ENCODE peak calls at places on chromosome 5, in nine cellular contexts. K is endothelial cell; C is right lobe of liver; Q is CD8-positive, alpha-beta T cell; E is fibroblast of mammary gland; J is neural crest cell; S is A549; A is WTC11; H is CD4-positive, alpha-beta T cell. U is an unnamed sample.

GRCh38 chr5:71637133-71637532 is 50.0 kb downstream of the MCCC2 start:
- DNase-seq in K (no peak), C (no peak), Q (no peak), E (no peak), J (no peak), S (no peak), A (no peak), H (no peak), U (no peak)

GRCh38 chr5:168163966-168164365 is 127.5 kb upstream of the WWC1 start:
- DNase-seq in K (no peak), C (no peak), Q (no peak), E (no peak), J (no peak), S (no peak), A (no peak), H (no peak), U (no peak)

GRCh38 chr5:144088211-144088965 is 82.1 kb downstream of the YIPF5 start:
- DNase-seq in K (no peak), C (no peak), Q (no peak), E (no peak), J (no peak), S (no peak), A (no peak), H (no peak), U (no peak)

GRCh38 chr5:134905246-134905996 is 490 bp downstream of the PCBD2 start:
- DNase-seq in K (no peak), C (no peak), Q (peak), E (peak), J (no peak), S (peak), A (no peak), H (peak), U (no peak)

GRCh38 chr5:94901071-94901979 is 282.9 kb downstream of the SLF1 start:
- DNase-seq in K (no peak), C (no peak), Q (no peak), E (peak), J (no peak), S (no peak), A (no peak), H (no peak), U (no peak)

GRCh38 chr5:159178978-159179377 is 30.4 kb downstream of the RNF145 start:
- DNase-seq in K (no peak), C (no peak), Q (peak), E (peak), J (no peak), S (peak), A (no peak), H (no peak), U (no peak)

GRCh38 chr5:97182571-97183099 is 412 bp downstream of the RIOK2 start:
- DNase-seq in K (no peak), C (no peak), Q (peak), E (peak), J (no peak), S (no peak), A (no peak), H (no peak), U (no peak)

GRCh38 chr5:126544087-126544740 is 50.8 kb downstream of the ALDH7A1 start:
- DNase-seq in K (peak), C (no peak), Q (peak), E (peak), J (peak), S (peak), A (peak), H (peak), U (no peak)

GRCh38 chr5:149603210-149603609 is 21.9 kb downstream of the ARHGEF37 start:
- DNase-seq in K (no peak), C (no peak), Q (no peak), E (no peak), J (no peak), S (no peak), A (no peak), H (no peak), U (no peak)

GRCh38 chr5:852018-852417 is 1.2 kb upstream of the ZDHHC11 start:
- DNase-seq in K (no peak), C (no peak), Q (no peak), E (no peak), J (no peak), S (no peak), A (no peak), H (no peak), U (peak)

GRCh38 chr5:1808466-1808865 is 7.3 kb downstream of the NDUFS6 start:
- DNase-seq in K (no peak), C (no peak), Q (no peak), E (peak), J (no peak), S (no peak), A (no peak), H (no peak), U (no peak)

GRCh38 chr5:143262393-143263174 is 140.9 kb downstream of the NR3C1 start:
- DNase-seq in K (no peak), C (no peak), Q (no peak), E (peak), J (no peak), S (no peak), A (no peak), H (no peak), U (no peak)

GRCh38 chr5:119343766-119344165 is 12.1 kb upstream of the TNFAIP8 start:
- DNase-seq in K (no peak), C (no peak), Q (peak), E (peak), J (no peak), S (no peak), A (no peak), H (peak), U (no peak)

GRCh38 chr5:179131321-179131835 is 71.2 kb downstream of the ZNF354C start:
- DNase-seq in K (no peak), C (no peak), Q (no peak), E (no peak), J (no peak), S (no peak), A (peak), H (no peak), U (no peak)

GRCh38 chr5:30626557-30626956 is 566.9 kb upstream of the CDH6 start:
- DNase-seq in K (no peak), C (no peak), Q (no peak), E (no peak), J (no peak), S (no peak), A (no peak), H (no peak), U (no peak)

DNA sequence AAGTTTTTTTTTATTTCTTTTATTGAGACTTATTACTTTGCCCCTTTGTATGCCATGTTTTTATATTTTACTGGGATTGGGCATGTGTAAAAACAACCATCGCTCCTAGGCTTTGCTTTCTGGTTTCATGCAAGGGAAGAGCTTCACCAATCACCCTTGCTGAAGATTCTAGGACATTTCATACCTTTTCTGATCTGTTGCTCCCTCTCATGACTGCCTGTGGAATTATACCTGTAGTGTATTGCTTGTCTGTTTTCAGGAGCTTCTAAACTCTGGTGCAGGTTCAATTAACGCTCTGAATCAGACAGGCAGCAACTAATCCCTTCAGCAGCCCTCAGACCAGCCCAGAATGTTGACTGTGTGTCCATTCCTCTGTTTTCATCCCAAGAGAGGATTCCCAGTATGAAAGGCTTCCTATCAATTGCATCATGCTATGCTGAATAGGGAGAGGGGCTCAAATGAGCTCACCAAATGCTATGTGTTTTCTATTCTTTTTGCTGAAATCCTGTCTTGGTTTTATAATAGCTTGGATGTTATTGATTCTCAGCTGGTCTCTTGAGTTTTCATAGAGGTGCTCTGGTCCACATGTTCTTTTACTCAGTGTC is 572.9 kb upstream of the CDH6 start:
- DNase-seq in K (no peak), C (no peak), Q (no peak), E (no peak), J (no peak), S (no peak), A (no peak), H (no peak), U (no peak)
- TF ChIP-seq CTCF in K (no peak), C (peak), Q (no peak), E (no peak), J (no peak), S (no peak), A (no peak), H (no peak), U (no peak)

GRCh38 chr5:136064510-136064909 is 35.7 kb downstream of the TGFBI start:
- DNase-seq in K (no peak), C (no peak), Q (no peak), E (peak), J (no peak), S (no peak), A (no peak), H (no peak), U (no peak)

GRCh38 chr5:136067422-136067821 is 38.6 kb downstream of the TGFBI start:
- DNase-seq in K (no peak), C (no peak), Q (no peak), E (no peak), J (no peak), S (no peak), A (no peak), H (no peak), U (no peak)

GRCh38 chr5:136065588-136065987 is 36.8 kb downstream of the TGFBI start:
- DNase-seq in K (no peak), C (no peak), Q (no peak), E (no peak), J (no peak), S (no peak), A (no peak), H (no peak), U (no peak)

GRCh38 chr5:136063778-136064465 is 35.1 kb downstream of the TGFBI start:
- DNase-seq in K (no peak), C (no peak), Q (no peak), E (no peak), J (no peak), S (no peak), A (no peak), H (no peak), U (no peak)

GRCh38 chr5:136066705-136067271 is 38.0 kb downstream of the TGFBI start:
- DNase-seq in K (no peak), C (no peak), Q (no peak), E (peak), J (no peak), S (no peak), A (no peak), H (no peak), U (no peak)
- TF ChIP-seq CTCF in K (no peak), C (no peak), Q (no peak), E (peak), J (no peak), S (no peak), A (no peak), H (no peak), U (no peak)

GRCh38 chr5:26024774-26025173 is 1013.6 kb downstream of the CDH9 start:
- DNase-seq in K (peak), C (no peak), Q (no peak), E (no peak), J (no peak), S (no peak), A (peak), H (no peak), U (no peak)
- TF ChIP-seq CTCF in K (peak), C (peak), Q (no peak), E (no peak), J (peak), S (no peak), A (peak), H (no peak), U (no peak)

GRCh38 chr5:14532180-14532579 is 49.4 kb upstream of the OTULINL start:
- DNase-seq in K (no peak), C (no peak), Q (no peak), E (no peak), J (no peak), S (no peak), A (no peak), H (no peak), U (no peak)
- TF ChIP-seq CTCF in K (no peak), C (no peak), Q (no peak), E (no peak), J (no peak), S (no peak), A (no peak), H (no peak), U (no peak)

GRCh38 chr5:171926311-171926710 is 80.1 kb downstream of the FBXW11 start:
- DNase-seq in K (no peak), C (no peak), Q (no peak), E (no peak), J (no peak), S (no peak), A (no peak), H (no peak), U (no peak)

GRCh38 chr5:171931163-171931562 is 75.3 kb downstream of the FBXW11 start:
- DNase-seq in K (no peak), C (no peak), Q (no peak), E (no peak), J (no peak), S (no peak), A (no peak), H (no peak), U (no peak)

GRCh38 chr5:171924493-171925122 is 81.8 kb downstream of the FBXW11 start:
- DNase-seq in K (no peak), C (no peak), Q (no peak), E (no peak), J (no peak), S (no peak), A (no peak), H (no peak), U (no peak)

GRCh38 chr5:171927345-171927941 is 79.0 kb downstream of the FBXW11 start:
- DNase-seq in K (no peak), C (no peak), Q (no peak), E (peak), J (no peak), S (no peak), A (no peak), H (no peak), U (no peak)
- TF ChIP-seq CTCF in K (peak), C (no peak), Q (peak), E (peak), J (peak), S (peak), A (no peak), H (peak), U (no peak)

GRCh38 chr5:169826618-169827017 is 153.7 kb downstream of the INSYN2B start:
- DNase-seq in K (no peak), C (no peak), Q (no peak), E (no peak), J (no peak), S (no peak), A (peak), H (no peak), U (no peak)
- TF ChIP-seq CTCF in K (no peak), C (no peak), Q (no peak), E (peak), J (no peak), S (peak), A (no peak), H (no peak), U (no peak)

DNA sequence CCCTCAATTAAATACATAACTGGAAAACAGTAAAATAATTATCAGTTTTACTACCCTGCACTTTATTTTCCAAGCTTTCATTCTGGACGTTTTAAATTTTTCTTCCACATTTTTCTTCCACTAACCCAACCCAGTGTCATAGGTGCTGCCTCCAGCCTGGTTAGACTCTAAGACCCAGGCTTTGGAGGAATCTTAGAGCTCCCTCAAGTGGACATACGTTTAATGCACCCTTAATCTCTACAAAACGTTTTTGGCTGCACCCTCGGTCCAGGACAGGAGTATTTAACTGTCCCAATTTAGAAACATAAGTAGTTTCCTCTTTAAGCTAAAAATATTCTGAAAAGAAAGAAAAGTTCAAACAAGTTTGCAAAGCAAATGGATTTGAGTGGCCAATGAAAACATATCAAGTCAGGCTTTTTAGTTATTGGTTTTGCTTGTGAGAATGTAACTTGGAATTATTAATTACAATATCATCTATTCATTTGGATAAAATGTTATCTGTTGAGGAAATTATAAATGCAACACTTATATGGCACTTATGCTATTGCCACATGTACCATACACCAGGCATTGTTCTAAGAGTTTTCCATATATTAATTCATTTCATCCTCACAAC is 38.9 kb downstream of the CDH6 start:
- DNase-seq in K (peak), C (no peak), Q (no peak), E (peak), J (peak), S (peak), A (peak), H (no peak), U (no peak)
- TF ChIP-seq CTCF in K (peak), C (peak), Q (no peak), E (peak), J (peak), S (peak), A (peak), H (no peak), U (peak)

DNA sequence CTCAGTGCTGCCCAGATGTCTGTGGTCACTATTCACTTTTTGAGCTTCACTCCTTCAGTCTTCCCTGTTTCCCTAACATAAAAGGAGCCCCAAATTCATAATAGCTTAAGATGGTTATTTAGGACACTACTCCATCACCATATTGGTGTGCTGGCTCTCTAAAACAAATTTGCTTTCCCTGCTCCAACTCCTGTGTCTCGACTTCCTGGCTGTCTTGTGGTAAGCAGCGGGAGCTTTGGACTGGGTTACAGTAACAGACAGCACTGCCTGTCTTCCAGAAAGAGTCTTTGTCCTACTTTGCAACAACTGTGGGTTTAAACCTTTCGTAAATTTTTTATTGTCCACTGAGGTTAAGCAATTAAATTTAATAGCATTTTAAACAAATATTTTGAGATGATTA is 389.4 kb downstream of the CDH9 start:
- DNase-seq in K (no peak), C (no peak), Q (no peak), E (no peak), J (no peak), S (no peak), A (no peak), H (no peak), U (no peak)
- TF ChIP-seq CTCF in K (no peak), C (no peak), Q (no peak), E (no peak), J (no peak), S (no peak), A (no peak), H (no peak), U (no peak)

DNA sequence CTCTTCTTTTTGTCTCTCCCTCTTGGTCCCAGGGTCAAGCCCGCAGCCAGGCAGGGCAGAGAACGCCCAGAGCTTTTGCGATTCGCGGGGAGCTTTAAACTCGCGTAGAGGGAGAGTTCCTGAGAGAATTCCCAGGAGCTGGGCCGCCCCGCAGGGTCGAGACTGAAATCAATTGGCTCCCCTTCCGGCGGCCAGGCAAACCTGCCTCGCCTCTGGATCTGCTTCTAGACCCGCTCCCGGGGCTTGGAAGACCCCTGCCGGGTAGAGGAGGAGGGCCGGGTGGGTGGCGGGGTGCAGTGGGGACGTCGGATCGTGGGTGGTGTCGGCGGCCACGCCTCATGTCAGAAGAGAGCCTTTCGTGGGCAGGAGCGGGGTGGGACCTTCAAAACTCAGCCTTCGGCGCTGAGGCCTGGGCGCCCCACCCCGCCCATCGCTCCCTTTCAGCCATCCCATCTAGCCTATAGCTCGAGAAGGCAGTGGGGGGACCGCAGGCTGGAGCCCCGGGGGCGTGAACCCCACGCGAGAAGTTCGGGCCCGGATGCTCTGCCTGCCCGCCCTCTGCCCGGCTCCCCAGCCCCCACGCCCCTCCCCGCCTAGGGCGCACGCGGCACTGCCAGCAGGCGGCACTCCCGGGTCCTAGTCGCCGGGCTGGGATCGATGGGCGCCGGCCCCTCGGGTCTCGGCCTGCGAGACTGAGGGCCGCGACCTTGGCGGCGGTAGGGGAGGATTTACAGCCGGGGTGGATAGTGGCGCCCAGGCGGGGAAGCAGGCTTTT is 6.1 kb downstream of the PRDM6 start:
- DNase-seq in K (peak), C (no peak), Q (no peak), E (no peak), J (peak), S (no peak), A (peak), H (no peak), U (no peak)
- TF ChIP-seq CTCF in K (peak), C (no peak), Q (no peak), E (no peak), J (peak), S (no peak), A (no peak), H (no peak), U (no peak)

U was measured in heart left ventricle.